ENCODE peak calls at places on chromosome 17, in ten cellular contexts. F is esophagus squamous epithelium; L is CD4-positive, CD25-positive, alpha-beta regulatory T cell; U is skeletal muscle cell; W is cardiac fibroblast; V is neural progenitor cell; J is CD8-positive, alpha-beta T cell; D is BJ; G is uterus; Q is foreskin fibroblast. N is an unnamed sample.
A peak's percentile ranks its signal among the peaks of the same experiment; 100 is the strongest.

GRCh38 chr17:27559506-27559931 is 71.5 kb upstream of the LGALS9 start:
- DNase-seq in F (no peak), L (no peak), U (peak; percentile 76), W (peak; percentile 83), V (no peak), J (no peak), D (no peak), G (peak; percentile 77), Q (peak; percentile 46), N (peak; percentile 61)

GRCh38 chr17:64964796-64965195 is 45.5 kb upstream of the LRRC37A3 start:
- DNase-seq in F (no peak), L (no peak), U (no peak), W (no peak), V (peak; percentile 13), J (no peak), D (no peak), G (no peak), Q (no peak), N (no peak)

GRCh38 chr17:77681820-77682219 is 276.7 kb upstream of the TNRC6C start:
- DNase-seq in F (no peak), L (no peak), U (peak; percentile 1), W (no peak), V (no peak), J (no peak), D (no peak), G (peak; percentile 67), Q (peak; percentile 27), N (no peak)

GRCh38 chr17:48054238-48055185 is 6.4 kb downstream of the NFE2L1 start:
- DNase-seq in F (no peak), L (no peak), U (peak; percentile 73), W (peak; percentile 76), V (peak; percentile 99), J (no peak), D (peak; percentile 57), G (peak; percentile 83), Q (peak; percentile 35), N (peak; percentile 97)

GRCh38 chr17:55117063-55117611 is 147.6 kb upstream of the HLF start:
- DNase-seq in F (no peak), L (no peak), U (no peak), W (peak; percentile 51), V (no peak), J (no peak), D (no peak), G (no peak), Q (no peak), N (no peak)

GRCh38 chr17:48663134-48663924 is 37.2 kb upstream of the HOXB9 start:
- DNase-seq in F (no peak), L (no peak), U (no peak), W (no peak), V (no peak), J (no peak), D (no peak), G (no peak), Q (no peak), N (peak; percentile 38)

GRCh38 chr17:15954222-15954621 is 9.3 kb downstream of the ADORA2B start:
- DNase-seq in F (no peak), L (no peak), U (no peak), W (peak; percentile 88), V (no peak), J (no peak), D (peak; percentile 51), G (no peak), Q (peak; percentile 97), N (no peak)

GRCh38 chr17:27157297-27157696 is 136.6 kb upstream of the WSB1 start:
- DNase-seq in F (no peak), L (no peak), U (no peak), W (no peak), V (no peak), J (no peak), D (no peak), G (no peak), Q (no peak), N (no peak)

GRCh38 chr17:81509048-81509686 is 3.4 kb downstream of the ACTG1 start:
- DNase-seq in F (no peak), L (no peak), U (no peak), W (no peak), V (no peak), J (no peak), D (no peak), G (no peak), Q (no peak), N (peak; percentile 62)

GRCh38 chr17:74545456-74546230 is at the start of gene CD300C:
- DNase-seq in F (no peak), L (no peak), U (no peak), W (no peak), V (no peak), J (no peak), D (no peak), G (no peak), Q (no peak), N (no peak)

GRCh38 chr17:2071421-2072281 is 16.7 kb downstream of the HIC1 start:
- DNase-seq in F (no peak), L (no peak), U (no peak), W (peak; percentile 87), V (no peak), J (no peak), D (no peak), G (peak; percentile 69), Q (peak; percentile 70), N (peak; percentile 47)

GRCh38 chr17:67020293-67020766 is 24.0 kb upstream of the CACNG1 start:
- DNase-seq in F (no peak), L (no peak), U (no peak), W (no peak), V (no peak), J (no peak), D (no peak), G (no peak), Q (no peak), N (no peak)

GRCh38 chr17:57609125-57609877 is 135.8 kb downstream of the CCDC182 start:
- DNase-seq in F (no peak), L (no peak), U (no peak), W (no peak), V (no peak), J (no peak), D (no peak), G (no peak), Q (no peak), N (no peak)

GRCh38 chr17:44630703-44631102 is 25.6 kb upstream of the MEIOC start:
- DNase-seq in F (no peak), L (no peak), U (no peak), W (no peak), V (no peak), J (no peak), D (no peak), G (no peak), Q (no peak), N (no peak)

GRCh38 chr17:32870969-32871368 is 6.0 kb downstream of the MYO1D start:
- DNase-seq in F (no peak), L (no peak), U (peak; percentile 63), W (peak; percentile 68), V (no peak), J (no peak), D (no peak), G (no peak), Q (peak; percentile 74), N (no peak)
- H3K4me3 ChIP-seq in F (no peak overlapping the region), L (no peak overlapping the region), U (no peak overlapping the region), W (no peak overlapping the region), V (no peak overlapping the region), J (no peak overlapping the region), D (no peak overlapping the region), G (no peak overlapping the region), Q (no peak overlapping the region), N (no peak overlapping the region)

GRCh38 chr17:38720941-38721340 is 9.2 kb upstream of the CISD3 start:
- DNase-seq in F (no peak), L (no peak), U (no peak), W (no peak), V (no peak), J (no peak), D (no peak), G (no peak), Q (no peak), N (no peak)

GRCh38 chr17:38721802-38722201 is 8.3 kb upstream of the CISD3 start:
- DNase-seq in F (no peak), L (no peak), U (no peak), W (no peak), V (no peak), J (no peak), D (no peak), G (no peak), Q (no peak), N (no peak)

GRCh38 chr17:38719284-38719942 is 10.7 kb upstream of the CISD3 start:
- DNase-seq in F (no peak), L (no peak), U (no peak), W (no peak), V (peak; percentile 44), J (no peak), D (no peak), G (no peak), Q (no peak), N (peak; percentile 89)

GRCh38 chr17:38717139-38717745 is 12.2 kb downstream of the MLLT6 start:
- DNase-seq in F (no peak), L (no peak), U (no peak), W (no peak), V (no peak), J (no peak), D (no peak), G (no peak), Q (no peak), N (no peak)

DNA sequence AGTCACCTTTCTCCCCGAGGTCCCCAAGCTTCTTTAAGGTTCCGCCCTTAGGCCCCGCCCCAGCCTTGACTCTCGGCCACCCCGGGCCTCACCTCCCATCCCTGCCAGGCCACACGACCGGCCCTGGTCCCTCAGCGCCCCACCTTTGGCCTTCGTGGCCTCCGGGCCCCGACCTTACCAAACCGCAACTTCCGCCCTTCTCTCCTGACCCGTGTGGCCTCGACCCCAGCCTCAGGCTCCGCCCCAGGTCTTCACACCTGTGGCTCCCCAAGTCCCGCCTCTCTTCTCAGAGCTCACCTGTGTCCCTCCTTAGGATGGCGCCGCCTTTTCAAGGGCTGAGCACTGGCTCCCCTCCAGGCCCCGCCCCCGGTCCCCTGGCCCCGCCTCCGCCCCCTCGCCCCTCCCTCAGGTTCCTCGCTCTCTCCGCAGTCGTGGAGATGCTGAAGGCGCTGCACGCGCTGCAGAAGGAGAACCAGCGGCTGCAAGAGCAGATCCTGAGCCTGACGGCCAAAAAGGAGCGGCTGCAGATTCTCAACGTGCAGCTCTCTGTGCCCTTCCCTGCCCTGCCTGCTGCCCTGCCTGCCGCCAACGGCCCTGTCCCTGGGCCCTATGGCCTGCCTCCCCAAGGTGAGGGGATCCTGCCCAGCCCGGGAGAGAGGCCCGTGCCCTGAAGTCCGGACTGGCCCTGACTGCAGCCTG is 10.0 kb upstream of the CISD3 start:
- DNase-seq in F (no peak), L (no peak), U (no peak), W (no peak), V (peak; percentile 83), J (no peak), D (no peak), G (no peak), Q (no peak), N (peak; percentile 99)
- H3K4me3 ChIP-seq in F (no peak overlapping the region), L (no peak overlapping the region), U (no peak overlapping the region), W (no peak overlapping the region), V (peak overlapping the region; percentile 38), J (no peak overlapping the region), D (no peak overlapping the region), G (no peak overlapping the region), Q (no peak overlapping the region), N (peak overlapping the region; percentile 57)

GRCh38 chr17:17044846-17045561 is 2.7 kb downstream of the MPRIP start:
- DNase-seq in F (no peak), L (no peak), U (peak; percentile 62), W (peak; percentile 70), V (no peak), J (no peak), D (peak; percentile 54), G (peak; percentile 54), Q (peak; percentile 61), N (peak; percentile 48)
- H3K4me3 ChIP-seq in F (peak overlapping the region; percentile 78), L (peak overlapping the region; percentile 90), U (peak overlapping the region; percentile 87), W (peak overlapping the region; percentile 70), V (peak overlapping the region; percentile 98), J (no peak overlapping the region), D (peak overlapping the region; percentile 79), G (peak overlapping the region; percentile 2), Q (peak overlapping the region; percentile 88), N (no peak overlapping the region)

GRCh38 chr17:50561796-50562195 is 1.3 kb downstream of the CACNA1G start:
- DNase-seq in F (no peak), L (no peak), U (no peak), W (no peak), V (no peak), J (no peak), D (no peak), G (no peak), Q (no peak), N (peak; percentile 76)
- H3K4me3 ChIP-seq in F (peak overlapping the region; percentile 46), L (no peak overlapping the region), U (no peak overlapping the region), W (no peak overlapping the region), V (peak overlapping the region; percentile 86), J (no peak overlapping the region), D (no peak overlapping the region), G (peak overlapping the region; percentile 32), Q (peak overlapping the region; percentile 46), N (peak overlapping the region; percentile 26)